ENCODE peak calls at places on chromosomes 5 and 9, in eight cellular contexts. H, D, P, T, G, L, B and C are unnamed samples.

GRCh38 chr5:168770036-168770498 is 190.9 kb upstream of the PANK3 start:
- DNase-seq in H (no peak), D (no peak), P (no peak), T (no peak), G (no peak), L (no peak), B (no peak), C (no peak)

GRCh38 chr5:119398713-119399492 is 43.1 kb downstream of the TNFAIP8 start:
- DNase-seq in H (peak), D (no peak), P (peak), T (peak), G (peak), L (no peak), B (no peak), C (no peak)

GRCh38 chr9:116958886-116959285 is 271.8 kb downstream of the TRIM32 start:
- DNase-seq in H (no peak), D (no peak), P (no peak), T (no peak), G (no peak), L (no peak), B (no peak), C (no peak)

GRCh38 chr9:112437406-112437805 is 49.2 kb upstream of the KIAA1958 start:
- DNase-seq in H (no peak), D (no peak), P (no peak), T (no peak), G (no peak), L (no peak), B (no peak), C (no peak)

GRCh38 chr5:113387844-113388243 is 46.9 kb downstream of the TSSK1B start:
- DNase-seq in H (no peak), D (no peak), P (no peak), T (no peak), G (no peak), L (no peak), B (no peak), C (no peak)

GRCh38 chr5:129511291-129511690 is 51.2 kb downstream of the ADAMTS19 start:
- DNase-seq in H (no peak), D (no peak), P (no peak), T (no peak), G (no peak), L (no peak), B (no peak), C (no peak)

GRCh38 chr9:70108181-70108580 is 64.5 kb downstream of the MAMDC2 start:
- DNase-seq in H (no peak), D (no peak), P (no peak), T (no peak), G (no peak), L (no peak), B (no peak), C (no peak)

GRCh38 chr5:127498604-127499003 is 18.8 kb upstream of the PRRC1 start:
- DNase-seq in H (no peak), D (no peak), P (no peak), T (no peak), G (no peak), L (no peak), B (no peak), C (no peak)

GRCh38 chr9:92663126-92663525 is 6.8 kb downstream of the IPPK start:
- DNase-seq in H (no peak), D (no peak), P (no peak), T (no peak), G (no peak), L (no peak), B (no peak), C (no peak)

GRCh38 chr5:108315829-108316228 is 66.1 kb downstream of the FBXL17 start:
- DNase-seq in H (no peak), D (no peak), P (no peak), T (no peak), G (no peak), L (no peak), B (no peak), C (no peak)

GRCh38 chr5:53037141-53037859 is 48.1 kb downstream of the ITGA2 start:
- DNase-seq in H (no peak), D (no peak), P (no peak), T (no peak), G (no peak), L (no peak), B (no peak), C (no peak)

GRCh38 chr9:96331236-96331947 is 29.4 kb upstream of the HSD17B3 start:
- DNase-seq in H (no peak), D (no peak), P (no peak), T (no peak), G (no peak), L (no peak), B (no peak), C (no peak)

GRCh38 chr9:136618578-136619547 is 43.9 kb upstream of the EGFL7 start:
- DNase-seq in H (no peak), D (no peak), P (peak), T (no peak), G (no peak), L (no peak), B (peak), C (no peak)

DNA sequence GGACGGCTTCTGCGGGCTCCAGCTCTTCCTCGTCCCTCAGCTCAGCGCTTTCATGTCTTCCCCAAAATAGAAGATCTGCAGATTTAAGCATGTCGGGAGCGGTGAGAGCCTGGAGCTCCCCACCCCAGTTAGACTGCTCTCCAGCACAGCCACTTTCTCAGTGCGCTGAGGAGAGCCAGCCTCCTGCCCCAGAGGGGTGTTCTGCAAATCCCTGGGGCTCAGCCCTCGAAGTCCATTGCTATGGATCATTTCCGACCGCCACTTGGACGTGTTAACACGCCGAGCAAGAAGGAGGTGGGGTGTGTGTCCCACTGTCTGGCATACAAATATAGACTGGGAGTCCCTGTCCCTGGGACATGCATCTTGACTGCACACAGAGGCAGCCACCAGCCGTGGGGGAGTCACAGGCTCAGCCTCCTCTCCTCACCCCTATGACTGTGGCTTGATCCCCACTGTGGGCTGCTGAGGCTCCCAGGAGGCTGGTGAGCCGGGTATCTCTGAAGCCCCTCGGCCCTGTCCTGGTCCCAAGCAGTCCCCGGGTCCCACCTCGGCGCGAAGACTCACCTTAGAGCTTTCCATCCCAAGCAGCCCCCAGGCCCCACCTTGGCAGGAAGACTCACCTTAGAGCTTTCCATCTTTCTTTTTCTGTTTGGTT is 30.0 kb upstream of the RNF130 start:
- DNase-seq in H (no peak), D (no peak), P (no peak), T (no peak), G (no peak), L (no peak), B (no peak), C (no peak)
- TF ChIP-seq POLR2A in H (no peak), D (no peak), P (no peak), T (no peak), G (no peak), L (no peak), B (no peak), C (no peak)

GRCh38 chr9:79572891-79573696 is 1.3 kb downstream of the TLE4 start:
- DNase-seq in H (peak), D (peak), P (peak), T (peak), G (peak), L (peak), B (peak), C (peak)
- TF ChIP-seq POLR2A in H (no peak), D (no peak), P (no peak), T (no peak), G (no peak), L (no peak), B (no peak), C (peak)

DNA sequence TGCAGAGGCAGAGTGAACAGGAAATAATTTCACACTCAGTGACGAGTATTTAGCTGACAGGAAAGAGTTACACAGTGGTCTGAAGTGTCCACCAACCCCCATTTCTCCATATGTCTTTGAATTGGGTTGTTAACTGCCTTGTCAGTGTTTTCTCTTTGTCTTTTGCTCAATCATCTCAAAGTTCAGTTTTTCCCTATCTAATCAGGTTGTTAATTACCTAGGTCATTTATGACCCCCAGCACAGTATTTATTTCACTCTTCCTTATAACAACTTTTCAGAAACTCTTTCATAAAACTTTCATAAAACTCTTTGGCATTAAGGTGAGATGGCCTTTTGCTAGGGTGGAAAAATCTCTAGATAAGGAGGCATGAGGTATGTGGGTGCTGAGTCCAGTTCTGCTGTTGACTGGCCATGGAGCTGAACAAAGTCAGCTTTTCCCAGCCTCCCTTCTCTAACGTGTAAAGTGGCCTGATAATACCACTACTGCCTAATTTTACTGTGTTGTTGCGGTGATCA is 5.2 kb upstream of the ALDOB start:
- DNase-seq in H (no peak), D (no peak), P (no peak), T (no peak), G (no peak), L (no peak), B (no peak), C (no peak)
- TF ChIP-seq POLR2A in H (no peak), D (no peak), P (no peak), T (no peak), G (no peak), L (no peak), B (no peak), C (no peak)

GRCh38 chr5:177311361-177311722 is 356 bp downstream of the MXD3 start:
- DNase-seq in H (peak), D (peak), P (peak), T (no peak), G (no peak), L (no peak), B (peak), C (no peak)

GRCh38 chr5:177313561-177314259 is 2.0 kb upstream of the MXD3 start:
- DNase-seq in H (peak), D (peak), P (no peak), T (no peak), G (no peak), L (no peak), B (no peak), C (no peak)

GRCh38 chr5:177314376-177315342 is 3.0 kb upstream of the MXD3 start:
- DNase-seq in H (peak), D (peak), P (no peak), T (peak), G (no peak), L (no peak), B (no peak), C (no peak)

GRCh38 chr5:177311723-177312648 is at the start of gene MXD3:
- DNase-seq in H (peak), D (peak), P (peak), T (peak), G (peak), L (peak), B (peak), C (peak)

DNA sequence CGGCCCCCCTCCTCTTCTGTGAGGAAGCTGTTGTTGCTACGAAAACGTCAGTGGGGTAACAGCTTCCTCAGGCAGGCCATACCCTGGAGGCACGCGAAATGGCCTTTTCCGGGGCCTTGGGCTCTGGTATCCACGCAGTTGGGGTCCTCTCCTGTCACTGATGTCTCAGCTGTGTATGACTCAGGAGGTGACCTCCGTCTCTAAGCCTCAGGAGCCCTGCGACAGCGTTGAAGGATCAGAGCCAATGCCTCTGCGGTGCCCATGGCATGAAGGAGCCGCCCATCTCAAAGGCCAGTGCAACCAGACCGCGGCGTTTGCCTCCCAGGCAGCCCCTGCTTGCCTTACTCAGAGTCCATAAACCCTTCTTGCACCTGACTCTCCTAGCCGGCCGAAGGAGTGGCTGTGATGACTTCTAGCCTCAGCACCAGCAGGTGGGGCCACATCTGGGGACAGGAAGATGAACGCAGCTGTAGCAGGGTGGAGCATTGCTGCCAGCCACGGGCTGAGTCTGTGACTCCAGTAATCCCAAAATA is 1.0 kb upstream of the MXD3 start:
- DNase-seq in H (peak), D (no peak), P (peak), T (no peak), G (no peak), L (no peak), B (no peak), C (no peak)
- TF ChIP-seq POLR2A in H (no peak), D (no peak), P (no peak), T (no peak), G (no peak), L (peak), B (no peak), C (no peak)

DNA sequence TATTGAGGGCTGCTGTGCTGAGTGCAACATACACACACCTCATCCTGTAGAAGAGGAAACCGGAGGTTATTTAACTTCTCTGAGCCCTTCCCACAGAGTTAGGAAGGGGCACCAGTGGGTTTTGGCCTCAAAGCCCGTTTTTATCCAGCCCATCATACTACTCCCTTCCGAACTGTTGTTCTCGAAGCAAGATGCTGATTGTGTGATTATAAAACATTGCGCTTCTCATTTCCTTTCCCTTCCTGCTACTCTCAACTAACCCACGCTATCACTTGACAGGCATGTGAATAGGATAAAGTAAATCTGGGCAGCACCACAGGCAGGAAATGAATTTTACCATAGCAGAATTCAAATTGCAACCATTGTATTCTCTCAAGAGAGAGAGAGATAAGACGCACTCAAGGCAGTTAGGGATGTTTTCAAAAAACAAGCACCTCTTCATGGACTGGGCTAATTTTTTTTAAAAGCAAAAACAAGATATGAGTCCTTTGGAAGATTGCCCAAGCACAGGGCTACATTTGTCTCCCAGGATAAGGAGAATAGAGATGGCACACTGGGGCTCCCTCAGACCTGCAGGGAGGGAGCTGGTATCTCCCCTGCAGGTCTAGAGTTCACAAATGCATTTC is 52.6 kb downstream of the GNA14 start:
- DNase-seq in H (no peak), D (no peak), P (no peak), T (no peak), G (no peak), L (no peak), B (no peak), C (no peak)
- TF ChIP-seq POLR2A in H (no peak), D (no peak), P (no peak), T (no peak), G (no peak), L (no peak), B (no peak), C (no peak)

DNA sequence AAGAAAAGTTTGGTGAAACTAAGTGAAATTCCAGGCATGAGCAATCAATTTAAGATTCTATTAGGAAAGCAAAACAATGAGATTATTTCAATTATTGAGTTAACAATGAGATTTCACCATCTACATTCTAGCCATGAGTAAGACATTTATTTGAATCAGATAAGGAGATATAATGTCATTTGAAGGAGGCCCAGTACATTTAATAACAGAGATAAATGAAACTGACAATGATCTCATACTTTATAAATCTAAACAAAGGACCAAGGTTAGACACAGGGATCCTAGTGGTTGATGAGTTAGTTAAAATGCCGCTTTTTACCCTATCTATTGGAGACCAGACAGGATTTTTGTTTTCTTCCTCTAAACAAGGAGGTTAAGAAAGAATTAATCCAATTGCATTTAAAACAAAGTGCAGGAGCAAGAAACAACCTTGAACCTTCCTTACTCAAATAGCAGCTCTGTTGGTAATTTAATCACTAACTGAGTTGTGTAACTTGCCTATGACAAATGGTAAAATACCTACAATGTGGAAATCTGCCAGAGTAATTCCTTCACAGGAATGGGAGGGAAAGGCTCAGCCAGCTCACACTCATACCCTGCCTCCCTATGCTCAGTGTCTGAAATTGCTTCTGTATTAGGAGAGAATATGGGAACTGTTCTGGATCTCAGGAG is 103.5 kb upstream of the NR3C1 start:
- DNase-seq in H (no peak), D (no peak), P (no peak), T (no peak), G (no peak), L (no peak), B (no peak), C (peak)
- TF ChIP-seq POLR2A in H (no peak), D (no peak), P (no peak), T (no peak), G (no peak), L (no peak), B (no peak), C (no peak)

DNA sequence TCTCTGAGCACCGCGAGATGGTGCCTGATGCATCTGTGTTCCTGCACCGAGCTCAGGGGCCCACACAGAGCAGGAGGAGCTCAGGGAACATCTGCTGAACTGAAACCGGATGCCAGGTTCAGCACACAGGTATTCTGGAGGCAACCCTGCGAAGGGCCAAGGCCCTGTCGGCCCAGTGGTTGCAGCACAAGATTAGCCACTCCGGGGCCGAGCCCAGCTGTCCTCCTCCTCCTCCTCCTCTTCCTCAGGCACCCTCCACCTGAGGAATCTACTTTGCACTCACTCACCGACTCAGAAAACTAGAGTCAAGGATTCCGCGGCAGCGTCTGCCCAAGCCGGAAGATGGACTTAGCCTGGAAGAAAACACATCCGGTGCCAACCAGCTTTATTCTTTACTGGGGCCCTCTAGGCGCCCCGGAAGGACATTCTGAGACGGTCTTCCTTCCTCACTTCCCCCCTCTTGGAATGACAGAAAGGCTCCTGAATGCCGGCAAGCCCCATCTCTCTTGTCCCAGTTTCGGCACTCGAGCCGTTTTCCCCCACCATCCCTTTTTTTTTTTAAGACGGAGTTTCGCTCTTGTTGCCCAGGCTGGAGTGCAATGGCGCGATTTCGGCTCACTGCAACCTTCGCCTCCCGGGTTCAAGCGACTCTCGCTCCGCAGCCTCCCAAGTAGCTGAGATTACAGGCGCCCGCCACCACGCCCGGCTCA is at the start of gene ZBTB6:
- DNase-seq in H (peak), D (peak), P (peak), T (peak), G (peak), L (peak), B (peak), C (peak)
- TF ChIP-seq POLR2A in H (peak), D (no peak), P (peak), T (no peak), G (no peak), L (peak), B (peak), C (peak)